ENCODE peak calls at places on chromosome 14, in six cellular contexts. A is Peyer's patch, L is thoracic aorta, G is lung, J is dorsolateral prefrontal cortex, N is cardiac fibroblast. Q is an unnamed sample.

GRCh38 chr14:93733646-93734045 is 54.6 kb downstream of the PRIMA1 start:
- DNase-seq in A (no peak), L (no peak), G (no peak), J (peak), N (no peak), Q (no peak)

GRCh38 chr14:92511472-92512247 is 1.9 kb upstream of the RIN3 start:
- DNase-seq in A (peak), L (no peak), G (peak), J (no peak), N (peak), Q (peak)

GRCh38 chr14:28576523-28576922 is 190.1 kb upstream of the FOXG1 start:
- DNase-seq in A (no peak), L (no peak), G (no peak), J (no peak), N (no peak), Q (no peak)

GRCh38 chr14:106185837-106186233 is 659.5 kb downstream of the TMEM121 start:
- DNase-seq in A (peak), L (no peak), G (no peak), J (no peak), N (no peak), Q (no peak)

GRCh38 chr14:63388766-63389431 is 70.2 kb upstream of the GPHB5 start:
- DNase-seq in A (peak), L (peak), G (peak), J (no peak), N (peak), Q (peak)

GRCh38 chr14:99605299-99605961 is 1.4 kb upstream of the CCDC85C start:
- DNase-seq in A (peak), L (no peak), G (peak), J (peak), N (peak), Q (peak)

GRCh38 chr14:51873221-51873893 is 12.9 kb downstream of the GNG2 start:
- DNase-seq in A (no peak), L (no peak), G (no peak), J (no peak), N (peak), Q (peak)

GRCh38 chr14:91464615-91465205 is 45.4 kb downstream of the PPP4R3A start:
- DNase-seq in A (no peak), L (no peak), G (no peak), J (no peak), N (no peak), Q (no peak)

GRCh38 chr14:101962503-101962874 is 1.9 kb upstream of the DYNC1H1 start:
- DNase-seq in A (peak), L (no peak), G (peak), J (peak), N (peak), Q (peak)

GRCh38 chr14:96126783-96127271 is 77.8 kb upstream of the BDKRB2 start:
- DNase-seq in A (no peak), L (no peak), G (no peak), J (no peak), N (no peak), Q (no peak)
- TF ChIP-seq CTCF in A (no peak), L (no peak), G (no peak), J (no peak), N (no peak), Q (no peak)

DNA sequence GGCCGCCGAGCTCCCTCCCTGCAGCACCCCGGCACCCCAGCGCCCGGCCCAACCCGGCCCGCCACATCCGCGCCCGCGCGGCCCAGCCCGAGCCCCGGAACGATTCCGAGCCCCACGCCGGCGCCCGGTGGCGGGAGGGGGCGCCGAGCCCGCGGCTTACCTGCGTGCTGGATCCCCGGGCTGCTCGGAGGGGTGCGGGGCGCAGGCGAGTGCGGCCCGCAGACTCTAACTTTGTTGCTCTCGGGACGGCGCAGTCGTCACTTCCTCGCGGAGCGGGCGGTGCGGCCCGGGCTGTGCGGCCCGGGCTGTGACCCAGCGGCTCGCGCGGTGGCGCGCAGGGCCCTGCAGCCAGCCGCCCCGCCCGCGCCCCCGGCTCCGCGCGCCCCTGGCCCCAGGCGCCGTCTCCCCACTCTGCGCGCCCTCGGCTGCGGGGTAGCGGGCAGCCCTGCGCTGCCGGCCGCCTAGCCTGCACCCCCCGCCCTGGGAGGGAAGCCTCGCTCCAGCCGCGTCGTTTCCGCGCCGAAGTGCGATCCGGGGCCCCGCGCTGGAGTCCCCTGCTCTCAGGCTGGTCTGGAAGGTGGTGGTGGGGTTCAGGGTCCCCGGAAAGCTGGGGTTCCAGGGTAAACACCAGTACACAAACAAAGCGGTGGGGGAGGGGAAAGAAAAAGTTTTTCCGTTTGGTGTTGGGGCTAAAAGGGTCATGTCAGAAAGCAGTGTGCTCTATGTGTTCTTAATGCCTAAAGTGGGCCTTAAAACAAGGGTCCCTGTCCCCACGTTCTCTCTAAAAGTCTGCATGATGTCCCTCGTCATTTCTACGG is 64.5 kb upstream of the PTGR2 start:
- DNase-seq in A (peak), L (no peak), G (peak), J (peak), N (peak), Q (no peak)
- H3K4me3 ChIP-seq in A (peak), L (peak), G (peak), J (peak), N (peak), Q (peak)

GRCh38 chr14:56294125-56294524 is 175.9 kb downstream of the PELI2 start:
- DNase-seq in A (no peak), L (no peak), G (no peak), J (no peak), N (no peak), Q (no peak)
- TF ChIP-seq CTCF in A (peak), L (no peak), G (no peak), J (no peak), N (no peak), Q (no peak)

GRCh38 chr14:75278422-75279152 is at the start of gene FOS:
- DNase-seq in A (peak), L (peak), G (peak), J (peak), N (peak), Q (peak)
- H3K4me3 ChIP-seq in A (peak), L (peak), G (peak), J (peak), N (peak), Q (peak)

DNA sequence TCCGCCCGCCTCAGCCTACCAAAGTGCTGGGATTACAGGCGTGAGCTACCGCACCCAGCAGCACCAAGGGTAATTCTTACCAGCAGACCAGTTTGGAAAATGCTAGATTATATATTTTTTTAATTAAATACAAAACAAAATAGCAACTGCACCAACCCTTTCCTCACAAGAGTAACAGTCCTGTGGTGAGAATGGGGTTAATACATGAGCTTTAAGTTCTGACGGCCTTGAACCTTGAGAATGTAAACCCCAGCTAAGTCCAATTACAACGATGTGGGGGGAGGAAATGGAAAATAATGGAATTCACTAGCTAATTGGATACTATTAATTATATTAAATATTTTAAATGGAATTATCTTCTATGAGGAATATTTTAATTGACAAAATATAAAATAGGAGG is 82.3 kb downstream of the GTF2A1 start:
- DNase-seq in A (no peak), L (no peak), G (no peak), J (no peak), N (no peak), Q (no peak)
- TF ChIP-seq CTCF in A (no peak), L (no peak), G (no peak), J (no peak), N (no peak), Q (no peak)

GRCh38 chr14:87940382-87940781 is 52.6 kb downstream of the GALC start:
- DNase-seq in A (no peak), L (no peak), G (no peak), J (no peak), N (no peak), Q (no peak)

GRCh38 chr14:87935081-87935828 is 57.7 kb downstream of the GALC start:
- DNase-seq in A (no peak), L (no peak), G (no peak), J (no peak), N (no peak), Q (peak)

GRCh38 chr14:87944987-87945604 is 47.9 kb downstream of the GALC start:
- DNase-seq in A (no peak), L (no peak), G (no peak), J (no peak), N (peak), Q (peak)

GRCh38 chr14:87935895-87936294 is 57.1 kb downstream of the GALC start:
- DNase-seq in A (no peak), L (no peak), G (no peak), J (no peak), N (no peak), Q (no peak)

DNA sequence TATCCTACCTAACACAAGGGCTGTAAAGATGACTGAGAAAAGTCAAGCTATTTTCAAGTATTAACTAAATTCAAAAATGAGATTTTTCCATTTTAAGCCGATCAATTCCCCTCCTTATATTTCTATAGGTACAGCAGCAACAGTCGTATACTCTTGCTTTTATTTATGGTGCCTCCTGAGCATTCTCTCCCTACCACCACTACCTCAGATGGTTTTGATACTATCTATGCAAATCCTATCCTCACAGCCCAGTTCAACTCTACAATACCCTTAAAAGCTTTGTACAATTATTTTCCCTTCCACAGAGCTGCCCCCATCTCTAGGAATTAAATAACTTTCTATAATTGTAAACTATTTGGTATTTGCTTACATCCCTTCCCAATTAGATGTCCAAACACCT is 52.1 kb downstream of the GALC start:
- DNase-seq in A (no peak), L (no peak), G (no peak), J (no peak), N (no peak), Q (no peak)
- H3K4me3 ChIP-seq in A (no peak), L (no peak), G (no peak), J (no peak), N (no peak), Q (no peak)

DNA sequence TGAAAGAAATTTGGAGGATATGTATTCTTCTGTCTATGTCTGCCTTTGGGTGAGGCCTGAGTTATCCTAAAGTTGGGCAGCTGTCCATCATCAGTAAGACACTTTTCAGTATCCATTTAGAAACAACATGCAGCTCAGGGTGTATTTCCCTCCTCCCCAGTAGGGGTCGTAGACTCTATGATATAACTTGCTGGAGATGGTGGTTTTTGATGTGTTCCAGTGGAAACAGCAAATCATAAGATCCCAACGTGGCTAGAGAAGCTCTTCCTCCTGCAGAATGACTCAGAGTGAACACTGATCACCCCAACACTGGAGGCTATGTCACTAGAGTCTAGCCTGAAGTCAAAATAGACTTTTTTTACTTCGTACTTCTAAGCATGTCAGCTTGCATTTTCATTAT is 331.6 kb upstream of the STXBP6 start:
- DNase-seq in A (no peak), L (no peak), G (no peak), J (no peak), N (no peak), Q (no peak)
- TF ChIP-seq CTCF in A (peak), L (no peak), G (no peak), J (no peak), N (no peak), Q (no peak)

GRCh38 chr14:61750708-61751474 is 11.3 kb upstream of the SNAPC1 start:
- DNase-seq in A (peak), L (peak), G (peak), J (peak), N (peak), Q (peak)

GRCh38 chr14:61747342-61747741 is 14.9 kb upstream of the SNAPC1 start:
- DNase-seq in A (no peak), L (no peak), G (no peak), J (no peak), N (no peak), Q (no peak)

GRCh38 chr14:61749264-61749663 is 13.0 kb upstream of the SNAPC1 start:
- DNase-seq in A (no peak), L (no peak), G (no peak), J (no peak), N (peak), Q (no peak)

GRCh38 chr14:61751475-61751989 is 10.7 kb upstream of the SNAPC1 start:
- DNase-seq in A (no peak), L (no peak), G (no peak), J (no peak), N (peak), Q (no peak)

GRCh38 chr14:61749867-61750266 is 12.4 kb upstream of the SNAPC1 start:
- DNase-seq in A (peak), L (no peak), G (no peak), J (no peak), N (peak), Q (no peak)
- H3K4me3 ChIP-seq in A (peak), L (peak), G (no peak), J (peak), N (peak), Q (no peak)

GRCh38 chr14:104135121-104135903 is 3.1 kb upstream of the KIF26A start:
- DNase-seq in A (no peak), L (no peak), G (no peak), J (peak), N (no peak), Q (no peak)
- TF ChIP-seq CTCF in A (no peak), L (no peak), G (no peak), J (no peak), N (peak), Q (no peak)

GRCh38 chr14:54781936-54782802 is 120.5 kb downstream of the GCH1 start:
- DNase-seq in A (peak), L (no peak), G (no peak), J (no peak), N (no peak), Q (no peak)
- H3K4me3 ChIP-seq in A (no peak), L (no peak), G (no peak), J (peak), N (no peak), Q (no peak)

Q was measured in foreskin fibroblast.